ENCODE peak calls at places on chromosomes 7 and 10, in six cellular contexts. One of them, this sample, is unnamed.

GRCh38 chr10:11581213-11581612 is 30.2 kb downstream of the USP6NL start:
- DNase-seq in lung: no peak
- DNase-seq in AG04450: no peak
- DNase-seq in NCI-H1417 treated with DMSO at 0.1 percent for 48 hours: no peak
- DNase-seq in cardiac fibroblast: peak
- DNase-seq in H7: no peak
- DNase-seq in this sample: peak

GRCh38 chr10:107966817-107967216 is 802.3 kb upstream of the SORCS1 start:
- DNase-seq in lung: no peak
- DNase-seq in AG04450: no peak
- DNase-seq in NCI-H1417 treated with DMSO at 0.1 percent for 48 hours: no peak
- DNase-seq in cardiac fibroblast: no peak
- DNase-seq in H7: no peak
- DNase-seq in this sample: no peak

GRCh38 chr7:2632717-2633537 is 1.1 kb downstream of the TTYH3 start:
- DNase-seq in lung: peak
- DNase-seq in AG04450: no peak
- DNase-seq in NCI-H1417 treated with DMSO at 0.1 percent for 48 hours: peak
- DNase-seq in cardiac fibroblast: peak
- DNase-seq in H7: peak
- DNase-seq in this sample: peak

GRCh38 chr10:82982110-82982608 is 1107.2 kb downstream of the NRG3 start:
- DNase-seq in lung: no peak
- DNase-seq in AG04450: peak
- DNase-seq in NCI-H1417 treated with DMSO at 0.1 percent for 48 hours: no peak
- DNase-seq in cardiac fibroblast: peak
- DNase-seq in H7: no peak
- DNase-seq in this sample: peak

GRCh38 chr10:43299579-43299978 is 32.7 kb upstream of the RASGEF1A start:
- DNase-seq in lung: no peak
- DNase-seq in AG04450: no peak
- DNase-seq in NCI-H1417 treated with DMSO at 0.1 percent for 48 hours: no peak
- DNase-seq in cardiac fibroblast: no peak
- DNase-seq in H7: no peak
- DNase-seq in this sample: no peak

GRCh38 chr10:33402748-33403147 is 68.3 kb upstream of the NRP1 start:
- DNase-seq in lung: no peak
- DNase-seq in AG04450: no peak
- DNase-seq in NCI-H1417 treated with DMSO at 0.1 percent for 48 hours: no peak
- DNase-seq in cardiac fibroblast: no peak
- DNase-seq in H7: no peak
- DNase-seq in this sample: no peak

GRCh38 chr7:44384586-44385383 is 59.4 kb upstream of the CAMK2B start:
- DNase-seq in lung: no peak
- DNase-seq in AG04450: no peak
- DNase-seq in NCI-H1417 treated with DMSO at 0.1 percent for 48 hours: no peak
- DNase-seq in cardiac fibroblast: no peak
- DNase-seq in H7: no peak
- DNase-seq in this sample: no peak

GRCh38 chr10:97640868-97641811 is 669 bp downstream of the PI4K2A start:
- DNase-seq in lung: no peak
- DNase-seq in AG04450: peak
- DNase-seq in NCI-H1417 treated with DMSO at 0.1 percent for 48 hours: no peak
- DNase-seq in cardiac fibroblast: peak
- DNase-seq in H7: peak
- DNase-seq in this sample: peak

GRCh38 chr10:73923935-73924598 is 13.1 kb downstream of the PLAU start:
- DNase-seq in lung: no peak
- DNase-seq in AG04450: no peak
- DNase-seq in NCI-H1417 treated with DMSO at 0.1 percent for 48 hours: no peak
- DNase-seq in cardiac fibroblast: no peak
- DNase-seq in H7: peak
- DNase-seq in this sample: no peak

GRCh38 chr7:157347217-157347904 is 10.6 kb downstream of the DNAJB6 start:
- DNase-seq in lung: no peak
- DNase-seq in AG04450: peak
- DNase-seq in NCI-H1417 treated with DMSO at 0.1 percent for 48 hours: no peak
- DNase-seq in cardiac fibroblast: peak
- DNase-seq in H7: no peak
- DNase-seq in this sample: peak

GRCh38 chr7:24573554-24574338 is 494 bp downstream of the PALS2 start:
- DNase-seq in lung: peak
- DNase-seq in AG04450: no peak
- DNase-seq in NCI-H1417 treated with DMSO at 0.1 percent for 48 hours: no peak
- DNase-seq in cardiac fibroblast: peak
- DNase-seq in H7: peak
- DNase-seq in this sample: peak

GRCh38 chr10:86538547-86538946 is 17.0 kb upstream of the WAPL start:
- DNase-seq in lung: no peak
- DNase-seq in AG04450: no peak
- DNase-seq in NCI-H1417 treated with DMSO at 0.1 percent for 48 hours: no peak
- DNase-seq in cardiac fibroblast: no peak
- DNase-seq in H7: no peak
- DNase-seq in this sample: no peak

GRCh38 chr7:69817096-69817495 is 218.8 kb downstream of the AUTS2 start:
- DNase-seq in lung: no peak
- DNase-seq in AG04450: no peak
- DNase-seq in NCI-H1417 treated with DMSO at 0.1 percent for 48 hours: no peak
- DNase-seq in cardiac fibroblast: peak
- DNase-seq in H7: no peak
- DNase-seq in this sample: peak

GRCh38 chr7:26202019-26202985 is 757 bp downstream of the CBX3 start:
- DNase-seq in lung: no peak
- DNase-seq in AG04450: no peak
- DNase-seq in NCI-H1417 treated with DMSO at 0.1 percent for 48 hours: no peak
- DNase-seq in cardiac fibroblast: peak
- DNase-seq in H7: peak
- DNase-seq in this sample: no peak

GRCh38 chr7:76234931-76235441 is 33.3 kb downstream of the SRRM3 start:
- DNase-seq in lung: peak
- DNase-seq in AG04450: peak
- DNase-seq in NCI-H1417 treated with DMSO at 0.1 percent for 48 hours: no peak
- DNase-seq in cardiac fibroblast: peak
- DNase-seq in H7: peak
- DNase-seq in this sample: peak

GRCh38 chr10:52525761-52526160 is 211.7 kb downstream of the DKK1 start:
- DNase-seq in lung: no peak
- DNase-seq in AG04450: peak
- DNase-seq in NCI-H1417 treated with DMSO at 0.1 percent for 48 hours: no peak
- DNase-seq in cardiac fibroblast: peak
- DNase-seq in H7: no peak
- DNase-seq in this sample: peak

GRCh38 chr10:83564889-83565588 is 574.3 kb upstream of the GHITM start:
- DNase-seq in lung: no peak
- DNase-seq in AG04450: no peak
- DNase-seq in NCI-H1417 treated with DMSO at 0.1 percent for 48 hours: no peak
- DNase-seq in cardiac fibroblast: no peak
- DNase-seq in H7: no peak
- DNase-seq in this sample: no peak

GRCh38 chr7:101124376-101125056 is 2.4 kb upstream of the SERPINE1 start:
- DNase-seq in lung: no peak
- DNase-seq in AG04450: peak
- DNase-seq in NCI-H1417 treated with DMSO at 0.1 percent for 48 hours: no peak
- DNase-seq in cardiac fibroblast: peak
- DNase-seq in H7: peak
- DNase-seq in this sample: peak

GRCh38 chr10:97578171-97578844 is 5.7 kb downstream of the ANKRD2 start:
- DNase-seq in lung: no peak
- DNase-seq in AG04450: no peak
- DNase-seq in NCI-H1417 treated with DMSO at 0.1 percent for 48 hours: no peak
- DNase-seq in cardiac fibroblast: no peak
- DNase-seq in H7: peak
- DNase-seq in this sample: no peak

GRCh38 chr10:127987467-127988380 is 80.8 kb downstream of the PTPRE start:
- DNase-seq in lung: no peak
- DNase-seq in AG04450: no peak
- DNase-seq in NCI-H1417 treated with DMSO at 0.1 percent for 48 hours: no peak
- DNase-seq in cardiac fibroblast: no peak
- DNase-seq in H7: no peak
- DNase-seq in this sample: no peak

GRCh38 chr7:107390921-107391320 is 78.9 kb upstream of the GPR22 start:
- DNase-seq in lung: no peak
- DNase-seq in AG04450: no peak
- DNase-seq in NCI-H1417 treated with DMSO at 0.1 percent for 48 hours: no peak
- DNase-seq in cardiac fibroblast: no peak
- DNase-seq in H7: no peak
- DNase-seq in this sample: no peak

GRCh38 chr7:145151651-145152050 is 315.8 kb upstream of the TPK1 start:
- DNase-seq in lung: no peak
- DNase-seq in AG04450: no peak
- DNase-seq in NCI-H1417 treated with DMSO at 0.1 percent for 48 hours: no peak
- DNase-seq in cardiac fibroblast: no peak
- DNase-seq in H7: no peak
- DNase-seq in this sample: no peak

GRCh38 chr7:137967143-137968018 is 34.5 kb downstream of the CREB3L2 start:
- DNase-seq in lung: no peak
- DNase-seq in AG04450: no peak
- DNase-seq in NCI-H1417 treated with DMSO at 0.1 percent for 48 hours: no peak
- DNase-seq in cardiac fibroblast: peak
- DNase-seq in H7: peak
- DNase-seq in this sample: peak

GRCh38 chr7:35647171-35647574 is 47.8 kb downstream of the HERPUD2 start:
- DNase-seq in lung: no peak
- DNase-seq in AG04450: no peak
- DNase-seq in NCI-H1417 treated with DMSO at 0.1 percent for 48 hours: no peak
- DNase-seq in cardiac fibroblast: peak
- DNase-seq in H7: peak
- DNase-seq in this sample: peak